ENCODE peak calls at places on chromosomes 4 and X, in eight cellular contexts. D is osteocyte, H is A172, I is kidney epithelial cell, W is MCF 10A, V is T-cell, Y is prostate gland, T is stromal cell of bone marrow. S is an unnamed sample.

GRCh38 chrX:112857478-112857878 is 16.8 kb upstream of the AMOT start:
- DNase-seq in D (no peak), H (no peak), I (no peak), W (no peak), V (no peak), Y (no peak), T (no peak), S (no peak)

GRCh38 chr4:107283587-107284559 is 247.8 kb upstream of the DKK2 start:
- DNase-seq in D (no peak), H (peak), I (peak), W (peak), V (no peak), Y (no peak), T (peak), S (peak)

GRCh38 chrX:22467571-22467970 is 194.9 kb downstream of the CBLL2 start:
- DNase-seq in D (no peak), H (no peak), I (no peak), W (no peak), V (no peak), Y (no peak), T (no peak), S (no peak)

GRCh38 chr4:124437853-124438495 is 274.6 kb downstream of the ANKRD50 start:
- DNase-seq in D (no peak), H (no peak), I (no peak), W (no peak), V (no peak), Y (peak), T (no peak), S (no peak)

GRCh38 chr4:172787117-172787516 is 381.5 kb upstream of the GALNT7 start:
- DNase-seq in D (no peak), H (no peak), I (no peak), W (no peak), V (no peak), Y (no peak), T (no peak), S (no peak)

GRCh38 chrX:14963447-14964236 is 90.4 kb downstream of the MOSPD2 start:
- DNase-seq in D (no peak), H (peak), I (peak), W (no peak), V (no peak), Y (no peak), T (no peak), S (no peak)

GRCh38 chr4:42653606-42654560 is 3.0 kb downstream of the ATP8A1 start:
- DNase-seq in D (no peak), H (no peak), I (no peak), W (peak), V (no peak), Y (peak), T (no peak), S (no peak)

GRCh38 chr4:116099596-116099995 is 985.8 kb downstream of the TRAM1L1 start:
- DNase-seq in D (no peak), H (peak), I (no peak), W (peak), V (no peak), Y (no peak), T (no peak), S (no peak)

GRCh38 chrX:10726647-10727046 is 106.3 kb upstream of the MID1 start:
- DNase-seq in D (no peak), H (peak), I (peak), W (no peak), V (no peak), Y (no peak), T (peak), S (no peak)

GRCh38 chr4:98338761-98339438 is 77.7 kb downstream of the RAP1GDS1 start:
- DNase-seq in D (no peak), H (no peak), I (no peak), W (no peak), V (no peak), Y (no peak), T (no peak), S (no peak)

GRCh38 chr4:150072906-150073714 is 5.1 kb upstream of the DCLK2 start:
- DNase-seq in D (no peak), H (peak), I (no peak), W (peak), V (no peak), Y (no peak), T (peak), S (no peak)

GRCh38 chrX:72685810-72686465 is 28.2 kb downstream of the PHKA1 start:
- DNase-seq in D (no peak), H (no peak), I (no peak), W (peak), V (no peak), Y (peak), T (no peak), S (no peak)

GRCh38 chr4:140637836-140638235 is 69.1 kb upstream of the UCP1 start:
- DNase-seq in D (no peak), H (no peak), I (no peak), W (peak), V (no peak), Y (no peak), T (no peak), S (peak)

GRCh38 chr4:56909083-56909981 is 1.6 kb downstream of the REST start:
- DNase-seq in D (peak), H (peak), I (no peak), W (peak), V (peak), Y (peak), T (peak), S (peak)

GRCh38 chr4:108213308-108213707 is 44.6 kb upstream of the LEF1 start:
- DNase-seq in D (peak), H (no peak), I (no peak), W (no peak), V (no peak), Y (no peak), T (no peak), S (no peak)

GRCh38 chr4:48329976-48330375 is 11.4 kb upstream of the SLAIN2 start:
- DNase-seq in D (no peak), H (peak), I (peak), W (peak), V (no peak), Y (no peak), T (peak), S (no peak)

GRCh38 chrX:129678176-129678880 is 23.6 kb upstream of the APLN start:
- DNase-seq in D (peak), H (no peak), I (no peak), W (peak), V (peak), Y (no peak), T (no peak), S (no peak)

GRCh38 chr4:122576261-122577188 is 44.3 kb downstream of the IL21 start:
- DNase-seq in D (no peak), H (peak), I (no peak), W (peak), V (no peak), Y (peak), T (no peak), S (peak)